ENCODE peak calls at places on chromosomes 13 and 19, in nine cellular contexts. One of them, this sample, is unnamed.

GRCh38 chr19:17821190-17821589 is at the start of gene INSL3:
- DNase-seq in T follicular helper cell: no peak
- DNase-seq in epithelial cell of esophagus: no peak
- DNase-seq in thoracic aorta: no peak
- DNase-seq in tibial artery: no peak
- DNase-seq in activated gamma-delta T cell treated with anti-CD3 and anti-CD28 coated beads, Interleukin-2, amount 50 U/mL, for 16 hours: no peak
- DNase-seq in memory B cell: no peak
- DNase-seq in AG08396: no peak
- DNase-seq in stomach: no peak
- DNase-seq in this sample: no peak

GRCh38 chr19:50817941-50818858 is 5.4 kb downstream of the KLK1 start:
- DNase-seq in T follicular helper cell: no peak
- DNase-seq in memory B cell: peak
- DNase-seq in activated gamma-delta T cell treated with anti-CD3 and anti-CD28 coated beads, Interleukin-2, amount 50 U/mL, for 16 hours: no peak
- DNase-seq in thoracic aorta: no peak
- DNase-seq in tibial artery: no peak
- DNase-seq in AG08396: peak
- DNase-seq in stomach: peak
- DNase-seq in epithelial cell of esophagus: peak
- DNase-seq in this sample: no peak

GRCh38 chr19:56477429-56478338 is 539 bp upstream of the ZNF667 start:
- DNase-seq in T follicular helper cell: no peak
- DNase-seq in activated gamma-delta T cell treated with anti-CD3 and anti-CD28 coated beads, Interleukin-2, amount 50 U/mL, for 16 hours: peak
- DNase-seq in AG08396: peak
- DNase-seq in thoracic aorta: peak
- DNase-seq in epithelial cell of esophagus: peak
- DNase-seq in memory B cell: peak
- DNase-seq in tibial artery: peak
- DNase-seq in stomach: peak
- DNase-seq in this sample: peak

GRCh38 chr13:48950507-48950886 is 25.2 kb upstream of the FNDC3A start:
- DNase-seq in epithelial cell of esophagus: peak
- DNase-seq in stomach: no peak
- DNase-seq in tibial artery: no peak
- DNase-seq in AG08396: no peak
- DNase-seq in T follicular helper cell: no peak
- DNase-seq in thoracic aorta: no peak
- DNase-seq in activated gamma-delta T cell treated with anti-CD3 and anti-CD28 coated beads, Interleukin-2, amount 50 U/mL, for 16 hours: no peak
- DNase-seq in memory B cell: no peak
- DNase-seq in this sample: no peak

GRCh38 chr13:51807041-51807440 is 3.1 kb upstream of the DHRS12 start:
- DNase-seq in stomach: no peak
- DNase-seq in epithelial cell of esophagus: no peak
- DNase-seq in T follicular helper cell: no peak
- DNase-seq in thoracic aorta: no peak
- DNase-seq in tibial artery: no peak
- DNase-seq in AG08396: no peak
- DNase-seq in memory B cell: no peak
- DNase-seq in activated gamma-delta T cell treated with anti-CD3 and anti-CD28 coated beads, Interleukin-2, amount 50 U/mL, for 16 hours: no peak
- DNase-seq in this sample: no peak

GRCh38 chr19:50858896-50859295 is 4.2 kb downstream of the KLK3 start:
- DNase-seq in epithelial cell of esophagus: no peak
- DNase-seq in stomach: no peak
- DNase-seq in AG08396: no peak
- DNase-seq in thoracic aorta: no peak
- DNase-seq in activated gamma-delta T cell treated with anti-CD3 and anti-CD28 coated beads, Interleukin-2, amount 50 U/mL, for 16 hours: no peak
- DNase-seq in T follicular helper cell: no peak
- DNase-seq in tibial artery: no peak
- DNase-seq in memory B cell: no peak
- DNase-seq in this sample: no peak

GRCh38 chr19:778910-779653 is 18.2 kb upstream of the PTBP1 start:
- DNase-seq in memory B cell: no peak
- DNase-seq in stomach: no peak
- DNase-seq in T follicular helper cell: no peak
- DNase-seq in activated gamma-delta T cell treated with anti-CD3 and anti-CD28 coated beads, Interleukin-2, amount 50 U/mL, for 16 hours: no peak
- DNase-seq in AG08396: peak
- DNase-seq in thoracic aorta: no peak
- DNase-seq in tibial artery: peak
- DNase-seq in epithelial cell of esophagus: peak
- DNase-seq in this sample: no peak

GRCh38 chr19:14555918-14556661 is 15.8 kb downstream of the NDUFB7 start:
- DNase-seq in memory B cell: no peak
- DNase-seq in stomach: no peak
- DNase-seq in T follicular helper cell: no peak
- DNase-seq in AG08396: no peak
- DNase-seq in activated gamma-delta T cell treated with anti-CD3 and anti-CD28 coated beads, Interleukin-2, amount 50 U/mL, for 16 hours: no peak
- DNase-seq in epithelial cell of esophagus: peak
- DNase-seq in tibial artery: no peak
- DNase-seq in thoracic aorta: no peak
- DNase-seq in this sample: no peak

GRCh38 chr13:110132178-110132975 is 174.6 kb downstream of the COL4A1 start:
- DNase-seq in stomach: no peak
- DNase-seq in activated gamma-delta T cell treated with anti-CD3 and anti-CD28 coated beads, Interleukin-2, amount 50 U/mL, for 16 hours: no peak
- DNase-seq in memory B cell: no peak
- DNase-seq in epithelial cell of esophagus: no peak
- DNase-seq in tibial artery: no peak
- DNase-seq in AG08396: no peak
- DNase-seq in thoracic aorta: no peak
- DNase-seq in T follicular helper cell: no peak
- DNase-seq in this sample: no peak

GRCh38 chr19:54209748-54210494 is 9.3 kb downstream of the RPS9 start:
- DNase-seq in stomach: peak
- DNase-seq in AG08396: peak
- DNase-seq in tibial artery: peak
- DNase-seq in epithelial cell of esophagus: peak
- DNase-seq in memory B cell: no peak
- DNase-seq in T follicular helper cell: no peak
- DNase-seq in activated gamma-delta T cell treated with anti-CD3 and anti-CD28 coated beads, Interleukin-2, amount 50 U/mL, for 16 hours: no peak
- DNase-seq in thoracic aorta: peak
- DNase-seq in this sample: peak